ENCODE peak calls at places on chromosomes 6 and 20, in six cellular contexts. One of them, this sample, is unnamed.

GRCh38 chr6:156848533-156848932 is 71.4 kb downstream of the ARID1B start:
- DNase-seq in PC-9: no peak
- DNase-seq in CD4-positive, alpha-beta T cell: no peak
- DNase-seq in OCI-M1: peak; percentile 73
- DNase-seq in HCEC 1CT: no peak
- DNase-seq in OCI-LY7: no peak
- DNase-seq in this sample: no peak

GRCh38 chr20:48098099-48098498 is 312.8 kb upstream of the SULF2 start:
- DNase-seq in PC-9: no peak
- DNase-seq in OCI-LY7: peak; percentile 16
- DNase-seq in HCEC 1CT: no peak
- DNase-seq in CD4-positive, alpha-beta T cell: no peak
- DNase-seq in OCI-M1: no peak
- DNase-seq in this sample: no peak

GRCh38 chr20:34907616-34908469 is 31.4 kb downstream of the ACSS2 start:
- DNase-seq in PC-9: peak; percentile 86
- DNase-seq in OCI-M1: peak; percentile 21
- DNase-seq in CD4-positive, alpha-beta T cell: no peak
- DNase-seq in HCEC 1CT: peak; percentile 92
- DNase-seq in OCI-LY7: no peak
- DNase-seq in this sample: no peak

GRCh38 chr6:93417421-93417996 is 1.9 kb downstream of the EPHA7 start:
- DNase-seq in HCEC 1CT: no peak
- DNase-seq in OCI-M1: no peak
- DNase-seq in CD4-positive, alpha-beta T cell: no peak
- DNase-seq in PC-9: no peak
- DNase-seq in OCI-LY7: no peak
- DNase-seq in this sample: no peak

GRCh38 chr6:144151010-144151727 is 852 bp downstream of the STX11 start:
- DNase-seq in OCI-LY7: peak; percentile 5
- DNase-seq in HCEC 1CT: no peak
- DNase-seq in PC-9: peak; percentile 19
- DNase-seq in CD4-positive, alpha-beta T cell: peak; percentile 39
- DNase-seq in OCI-M1: peak; percentile 92
- DNase-seq in this sample: peak; percentile 50

GRCh38 chr6:5081955-5082354 is 3.2 kb upstream of the PPP1R3G start:
- DNase-seq in HCEC 1CT: peak; percentile 4
- DNase-seq in OCI-LY7: no peak
- DNase-seq in OCI-M1: no peak
- DNase-seq in CD4-positive, alpha-beta T cell: no peak
- DNase-seq in PC-9: no peak
- DNase-seq in this sample: no peak

GRCh38 chr6:1264619-1265445 is 47.1 kb upstream of the FOXQ1 start:
- DNase-seq in OCI-M1: no peak
- DNase-seq in PC-9: no peak
- DNase-seq in OCI-LY7: no peak
- DNase-seq in HCEC 1CT: no peak
- DNase-seq in CD4-positive, alpha-beta T cell: no peak
- DNase-seq in this sample: no peak

GRCh38 chr6:132648828-132649227 is 10.2 kb downstream of the TAAR1 start:
- DNase-seq in OCI-M1: no peak
- DNase-seq in CD4-positive, alpha-beta T cell: no peak
- DNase-seq in HCEC 1CT: no peak
- DNase-seq in PC-9: no peak
- DNase-seq in OCI-LY7: no peak
- DNase-seq in this sample: no peak

GRCh38 chr20:58850693-58851174 is at the start of gene GNAS-AS1:
- DNase-seq in CD4-positive, alpha-beta T cell: peak; percentile 81
- DNase-seq in HCEC 1CT: peak; percentile 75
- DNase-seq in OCI-LY7: peak; percentile 90
- DNase-seq in OCI-M1: peak; percentile 93
- DNase-seq in PC-9: peak; percentile 90
- DNase-seq in this sample: peak; percentile 80

GRCh38 chr20:50101281-50101680 is 11.7 kb downstream of the UBE2V1 start:
- DNase-seq in OCI-M1: no peak
- DNase-seq in HCEC 1CT: no peak
- DNase-seq in OCI-LY7: no peak
- DNase-seq in CD4-positive, alpha-beta T cell: no peak
- DNase-seq in PC-9: no peak
- DNase-seq in this sample: no peak

GRCh38 chr20:62448788-62449187 is 21.4 kb upstream of the RBBP8NL start:
- DNase-seq in OCI-M1: no peak
- DNase-seq in CD4-positive, alpha-beta T cell: no peak
- DNase-seq in OCI-LY7: no peak
- DNase-seq in HCEC 1CT: no peak
- DNase-seq in PC-9: no peak
- DNase-seq in this sample: no peak

GRCh38 chr6:4693158-4693557 is 83.0 kb upstream of the CDYL start:
- DNase-seq in PC-9: no peak
- DNase-seq in OCI-M1: no peak
- DNase-seq in OCI-LY7: no peak
- DNase-seq in HCEC 1CT: no peak
- DNase-seq in CD4-positive, alpha-beta T cell: no peak
- DNase-seq in this sample: no peak

GRCh38 chr20:48189177-48189576 is 403.9 kb upstream of the SULF2 start:
- DNase-seq in OCI-M1: no peak
- DNase-seq in CD4-positive, alpha-beta T cell: no peak
- DNase-seq in HCEC 1CT: no peak
- DNase-seq in OCI-LY7: peak; percentile 46
- DNase-seq in PC-9: peak; percentile 23
- DNase-seq in this sample: no peak

GRCh38 chr20:46040902-46041535 is 12.0 kb downstream of the SLC12A5 start:
- DNase-seq in PC-9: peak; percentile 42
- DNase-seq in OCI-LY7: peak; percentile 47
- DNase-seq in HCEC 1CT: no peak
- DNase-seq in CD4-positive, alpha-beta T cell: no peak
- DNase-seq in OCI-M1: peak; percentile 57
- DNase-seq in this sample: peak; percentile 21

GRCh38 chr6:138493413-138493812 is 5.9 kb downstream of the NHSL1 start:
- DNase-seq in PC-9: peak; percentile 31
- DNase-seq in CD4-positive, alpha-beta T cell: no peak
- DNase-seq in OCI-LY7: no peak
- DNase-seq in OCI-M1: no peak
- DNase-seq in HCEC 1CT: no peak
- DNase-seq in this sample: no peak

GRCh38 chr6:72621243-72622093 is at the start of gene KCNQ5:
- DNase-seq in CD4-positive, alpha-beta T cell: no peak
- DNase-seq in OCI-M1: peak; percentile 72
- DNase-seq in HCEC 1CT: peak; percentile 2
- DNase-seq in PC-9: peak; percentile 12
- DNase-seq in OCI-LY7: peak; percentile 73
- DNase-seq in this sample: peak; percentile 10

GRCh38 chr6:141677598-141678211 is 455.0 kb upstream of the GJE1 start:
- DNase-seq in CD4-positive, alpha-beta T cell: no peak
- DNase-seq in OCI-M1: peak; percentile 72
- DNase-seq in HCEC 1CT: peak; percentile 54
- DNase-seq in OCI-LY7: peak; percentile 35
- DNase-seq in PC-9: no peak
- DNase-seq in this sample: no peak

This sample was measured in CD8-positive, alpha-beta memory T cell.